ENCODE peak calls at places on chromosomes 6 and 20, in four cellular contexts. S, W, P and R are unnamed samples.

GRCh38 chr6:149925253-149925973 is 2.5 kb upstream of the RAET1G start:
- DNase-seq in P (no peak), W (no peak), S (no peak), R (no peak)

GRCh38 chr20:32139947-32140346 is 30.4 kb downstream of the TM9SF4 start:
- DNase-seq in P (no peak), S (no peak), W (no peak), R (no peak)

GRCh38 chr20:16944753-16945152 is 196.6 kb downstream of the OTOR start:
- DNase-seq in P (no peak), S (peak; percentile 43), W (no peak), R (no peak)

GRCh38 chr6:41678511-41679084 is 40.3 kb downstream of the MDFI start:
- DNase-seq in W (peak; percentile 23), S (no peak), P (no peak), R (no peak)

GRCh38 chr6:41462980-41463930 is 82.9 kb upstream of the FOXP4 start:
- DNase-seq in W (peak; percentile 64), S (no peak), P (peak; percentile 77), R (peak; percentile 76)

GRCh38 chr6:152298055-152298647 is 339.0 kb downstream of the SYNE1 start:
- DNase-seq in P (no peak), W (no peak), S (no peak), R (no peak)

GRCh38 chr6:121828567-121828966 is 393.1 kb downstream of the GJA1 start:
- DNase-seq in W (no peak), P (no peak), S (no peak), R (no peak)

GRCh38 chr6:157885211-157885788 is 62.3 kb downstream of the SNX9 start:
- DNase-seq in S (no peak), P (no peak), W (no peak), R (no peak)

GRCh38 chr6:42131531-42131930 is 10.9 kb downstream of the C6orf132 start:
- DNase-seq in P (peak; percentile 89), S (no peak), W (no peak), R (no peak)

GRCh38 chr20:62304331-62305148 is 1.7 kb downstream of the ADRM1 start:
- DNase-seq in W (no peak), S (no peak), P (no peak), R (no peak)

GRCh38 chr6:153024401-153025017 is 22.0 kb upstream of the MTRF1L start:
- DNase-seq in W (no peak), P (peak; percentile 56), S (peak; percentile 38), R (no peak)

GRCh38 chr6:148168856-148169255 is 173.8 kb upstream of the SASH1 start:
- DNase-seq in P (no peak), S (no peak), W (no peak), R (no peak)

GRCh38 chr6:155448823-155449789 is 6.5 kb downstream of the NOX3 start:
- DNase-seq in S (no peak), P (no peak), W (no peak), R (no peak)

GRCh38 chr6:24858154-24858801 is 59.6 kb upstream of the ARMH2 start:
- DNase-seq in S (no peak), P (no peak), W (no peak), R (no peak)

GRCh38 chr6:26021350-26022165 is 59.0 kb downstream of the TRIM38 start:
- DNase-seq in W (peak; percentile 96), S (peak; percentile 87), P (peak; percentile 93), R (peak; percentile 96)

GRCh38 chr6:4637691-4638433 is 138.3 kb upstream of the CDYL start:
- DNase-seq in S (no peak), P (peak; percentile 93), W (no peak), R (no peak)

GRCh38 chr20:4951299-4951698 is 50.0 kb downstream of the SLC23A2 start:
- DNase-seq in S (no peak), W (no peak), P (peak; percentile 90), R (no peak)

GRCh38 chr20:53623454-53624206 is 30.0 kb upstream of the ZNF217 start:
- DNase-seq in W (peak; percentile 75), S (peak; percentile 26), P (peak; percentile 77), R (peak; percentile 73)

GRCh38 chr20:4160761-4161305 is 145.5 kb upstream of the RNF24 start:
- DNase-seq in S (no peak), P (peak; percentile 54), W (peak; percentile 80), R (no peak)

GRCh38 chr20:62623488-62624324 is 18.6 kb upstream of the SLCO4A1 start:
- DNase-seq in W (peak; percentile 95), P (peak; percentile 68), S (peak; percentile 60), R (peak; percentile 91)

DNA sequence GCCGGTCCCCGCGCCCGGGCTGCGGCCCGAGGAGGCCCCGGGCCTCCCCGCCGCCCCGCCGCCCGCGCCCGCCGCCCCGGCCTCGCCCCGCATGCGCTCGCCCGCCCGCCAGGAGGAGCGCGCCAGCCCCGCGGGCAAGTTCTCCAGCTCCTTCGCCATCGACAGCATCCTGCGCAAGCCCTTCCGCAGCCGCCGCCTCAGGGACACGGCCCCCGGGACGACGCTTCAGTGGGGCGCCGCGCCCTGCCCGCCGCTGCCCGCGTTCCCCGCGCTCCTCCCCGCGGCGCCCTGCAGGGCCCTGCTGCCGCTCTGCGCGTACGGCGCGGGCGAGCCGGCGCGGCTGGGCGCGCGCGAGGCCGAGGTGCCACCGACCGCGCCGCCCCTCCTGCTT is 1.5 kb downstream of the FOXQ1 start:
- DNase-seq in S (no peak), P (no peak), W (no peak), R (no peak)
- H3K4me1 ChIP-seq in S (no peaks in the 10 kb centered on the region), P (no peaks in the 10 kb centered on the region), W (peaks cover 43% of the 10 kb centered on the region), R (peaks cover 13% of the 10 kb centered on the region)

GRCh38 chr6:33694977-33695376 is 16.5 kb downstream of the UQCC2 start:
- DNase-seq in P (no peak), S (no peak), W (no peak), R (peak; percentile 37)

GRCh38 chr6:33694401-33694931 is 17.0 kb downstream of the UQCC2 start:
- DNase-seq in S (no peak), W (no peak), P (peak; percentile 38), R (no peak)

GRCh38 chr6:33692078-33692759 is 19.3 kb downstream of the UQCC2 start:
- DNase-seq in W (no peak), S (no peak), P (no peak), R (peak; percentile 45)

GRCh38 chr6:33692760-33693158 is 18.7 kb downstream of the UQCC2 start:
- DNase-seq in W (no peak), S (no peak), P (peak; percentile 7), R (no peak)

GRCh38 chr6:33693186-33694158 is 18.0 kb downstream of the UQCC2 start:
- DNase-seq in W (no peak), S (no peak), P (no peak), R (no peak)
- H3K4me3 ChIP-seq in W (no peak overlapping the region), S (no peak overlapping the region), P (no peak overlapping the region), R (no peak overlapping the region)

GRCh38 chr6:154411076-154411475 is 54.5 kb upstream of the IPCEF1 start:
- DNase-seq in P (no peak), S (no peak), W (no peak), R (no peak)

GRCh38 chr6:154410215-154410614 is 53.6 kb upstream of the IPCEF1 start:
- DNase-seq in P (no peak), W (no peak), S (no peak), R (no peak)

GRCh38 chr6:154414021-154414813 is 57.6 kb upstream of the IPCEF1 start:
- DNase-seq in S (no peak), P (peak; percentile 89), W (no peak), R (no peak)

GRCh38 chr6:154410619-154411044 is 54.0 kb upstream of the IPCEF1 start:
- DNase-seq in P (peak; percentile 97), W (peak; percentile 40), S (no peak), R (no peak)

DNA sequence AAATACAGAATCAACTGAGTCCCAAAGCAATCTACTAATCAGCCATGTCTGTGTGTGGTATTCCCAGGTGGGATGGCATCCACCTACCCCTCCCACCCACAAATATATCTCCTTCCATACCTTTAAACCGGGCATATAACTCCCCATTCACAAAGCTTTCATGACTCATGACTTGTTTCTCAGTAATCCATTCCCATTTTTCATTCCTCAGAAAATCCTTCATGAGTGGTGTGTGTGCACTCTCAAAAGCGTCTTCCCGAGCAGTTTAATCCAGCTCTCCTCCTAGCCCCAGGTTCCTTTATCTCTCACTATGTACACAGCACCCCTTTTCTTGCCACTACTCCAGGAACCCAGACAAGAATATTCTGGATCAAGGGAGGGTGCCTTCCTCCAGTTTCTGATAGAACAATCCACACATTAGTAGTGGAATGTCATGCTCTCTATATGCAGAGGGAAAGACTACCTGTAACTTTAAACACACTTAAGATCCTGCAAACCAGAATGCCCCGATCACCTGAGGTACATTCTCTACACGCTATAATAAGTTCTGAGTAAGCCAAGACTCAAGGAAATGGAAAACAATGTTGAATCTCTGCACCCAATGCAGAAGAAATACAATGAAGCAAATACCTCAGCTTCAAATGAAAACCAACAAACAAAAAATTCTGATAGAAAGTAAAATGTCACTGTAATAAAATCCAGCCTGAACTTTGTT is 55.7 kb upstream of the IPCEF1 start:
- DNase-seq in W (no peak), P (peak; percentile 22), S (no peak), R (no peak)
- H3K4me1 ChIP-seq in W (no peaks in the 10 kb centered on the region), P (peaks cover 12% of the 10 kb centered on the region), S (no peaks in the 10 kb centered on the region), R (no peaks in the 10 kb centered on the region)

GRCh38 chr20:50151034-50151743 is 2.3 kb downstream of the PEDS1 start:
- DNase-seq in P (no peak), W (peak; percentile 62), S (no peak), R (no peak)

GRCh38 chr20:50152394-50153152 is 950 bp downstream of the PEDS1 start:
- DNase-seq in S (no peak), P (no peak), W (no peak), R (no peak)

GRCh38 chr20:50146214-50146613 is 7.3 kb downstream of the PEDS1 start:
- DNase-seq in S (no peak), W (no peak), P (peak; percentile 53), R (no peak)

GRCh38 chr20:50146732-50147662 is 6.5 kb downstream of the PEDS1 start:
- DNase-seq in P (peak; percentile 43), W (peak; percentile 64), S (no peak), R (no peak)

DNA sequence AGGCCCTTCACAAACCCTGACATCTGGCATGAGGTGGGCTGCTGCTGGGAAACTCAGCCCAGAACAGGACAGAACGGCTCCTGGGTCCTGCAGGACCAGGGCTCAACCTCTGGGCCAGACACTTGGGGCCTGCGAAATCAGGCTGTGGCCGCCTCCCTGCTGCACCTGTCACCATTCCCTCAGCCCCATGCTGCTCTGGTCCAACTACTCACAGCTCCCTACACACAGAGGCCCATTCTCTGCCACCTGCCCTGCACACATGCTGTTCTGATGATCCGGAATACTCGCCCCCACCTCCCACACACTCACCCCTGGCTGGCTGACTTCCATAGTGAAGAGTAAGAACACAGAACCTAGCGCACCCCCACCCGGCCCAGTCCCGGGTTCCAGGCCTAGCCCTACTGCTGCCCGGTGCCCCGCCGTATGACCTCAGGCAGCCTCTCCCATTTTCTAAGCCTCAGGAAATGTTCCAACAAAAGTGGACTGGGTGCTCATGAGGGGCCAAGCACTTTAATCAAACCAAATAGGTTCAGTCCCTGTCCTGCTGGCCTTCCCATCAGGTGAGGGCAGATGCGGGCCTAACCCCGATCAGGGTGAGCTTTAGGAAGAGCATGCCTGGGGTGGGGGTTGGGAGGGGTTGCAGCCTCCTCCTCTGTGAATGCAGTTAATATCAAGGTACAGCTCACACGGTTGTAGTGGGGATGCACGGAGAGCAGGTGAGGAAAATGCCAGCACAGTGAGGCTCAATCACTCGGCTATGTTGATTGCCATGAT is 3.9 kb downstream of the PEDS1 start:
- DNase-seq in W (no peak), S (no peak), P (no peak), R (no peak)
- H3K4me3 ChIP-seq in W (peak overlapping the region; percentile 6), S (no peak overlapping the region), P (no peak overlapping the region), R (no peak overlapping the region)